ENCODE peak calls at places on chromosomes 7 and 10, in five cellular contexts. L, R, G, M and Z are unnamed samples.

GRCh38 chr7:87833130-87833529 is 43.0 kb downstream of the SLC25A40 start:
- DNase-seq in L (no peak), R (no peak), G (no peak), M (no peak), Z (no peak)

GRCh38 chr7:123823898-123824753 is 20.8 kb upstream of the HYAL4 start:
- DNase-seq in L (no peak), R (no peak), G (no peak), M (no peak), Z (no peak)

GRCh38 chr7:519974-520458 is 370 bp upstream of the PDGFA start:
- DNase-seq in L (no peak), R (peak; percentile 48), G (peak; percentile 56), M (peak; percentile 80), Z (no peak)

GRCh38 chr10:109726473-109726872 is 196.8 kb downstream of the XPNPEP1 start:
- DNase-seq in L (no peak), R (no peak), G (no peak), M (no peak), Z (no peak)

GRCh38 chr10:36375107-36375506 is 733.0 kb upstream of the FZD8 start:
- DNase-seq in L (no peak), R (no peak), G (no peak), M (no peak), Z (no peak)

GRCh38 chr7:33764752-33765451 is 140.4 kb upstream of the BMPER start:
- DNase-seq in L (no peak), R (no peak), G (no peak), M (no peak), Z (no peak)

GRCh38 chr10:17851611-17852010 is 42.5 kb downstream of the MRC1 start:
- DNase-seq in L (no peak), R (peak; percentile 43), G (peak; percentile 41), M (peak; percentile 69), Z (no peak)

GRCh38 chr7:12111461-12112405 is 99.4 kb upstream of the TMEM106B start:
- DNase-seq in L (no peak), R (peak; percentile 28), G (no peak), M (peak; percentile 90), Z (peak; percentile 72)

GRCh38 chr10:96618648-96619047 is 31.8 kb upstream of the TM9SF3 start:
- DNase-seq in L (no peak), R (peak; percentile 46), G (peak; percentile 19), M (peak; percentile 75), Z (no peak)

GRCh38 chr7:121576148-121576921 is 180.2 kb upstream of the FAM3C start:
- DNase-seq in L (no peak), R (no peak), G (no peak), M (no peak), Z (no peak)

GRCh38 chr10:6411424-6411823 is 168.7 kb downstream of the PRKCQ start:
- DNase-seq in L (no peak), R (no peak), G (no peak), M (no peak), Z (no peak)

GRCh38 chr7:120806669-120807068 is 51.3 kb downstream of the TSPAN12 start:
- DNase-seq in L (no peak), R (no peak), G (no peak), M (no peak), Z (no peak)

GRCh38 chr7:92634924-92635519 is 44.8 kb upstream of the FAM133B start:
- DNase-seq in L (peak; percentile 39), R (no peak), G (no peak), M (no peak), Z (no peak)

GRCh38 chr7:43694399-43694748 is 34.9 kb downstream of the COA1 start:
- DNase-seq in L (peak; percentile 55), R (no peak), G (no peak), M (no peak), Z (no peak)

GRCh38 chr7:48094861-48095293 is 5.8 kb downstream of the UPP1 start:
- DNase-seq in L (no peak), R (no peak), G (no peak), M (no peak), Z (no peak)

GRCh38 chr7:45031829-45032228 is 31.8 kb downstream of the CCM2 start:
- DNase-seq in L (no peak), R (no peak), G (no peak), M (no peak), Z (no peak)

GRCh38 chr10:102420443-102420809 is 210 bp upstream of the FBXL15 start:
- DNase-seq in L (no peak), R (peak; percentile 92), G (no peak), M (no peak), Z (no peak)

GRCh38 chr7:144713850-144714249 is 122.0 kb downstream of the TPK1 start:
- DNase-seq in L (no peak), R (no peak), G (no peak), M (no peak), Z (no peak)

GRCh38 chr7:41125343-41125742 is 577.5 kb downstream of the INHBA start:
- DNase-seq in L (no peak), R (no peak), G (no peak), M (no peak), Z (no peak)

GRCh38 chr10:126277177-126277576 is 111.1 kb downstream of the ADAM12 start:
- DNase-seq in L (no peak), R (no peak), G (no peak), M (no peak), Z (no peak)

GRCh38 chr10:102065561-102066420 is 642 bp downstream of the HPS6 start:
- DNase-seq in L (no peak), R (peak; percentile 35), G (peak; percentile 38), M (peak; percentile 68), Z (no peak)

GRCh38 chr7:122148878-122149277 is 4.8 kb upstream of the AASS start:
- DNase-seq in L (no peak), R (no peak), G (no peak), M (no peak), Z (no peak)

GRCh38 chr7:768881-769504 is 41.9 kb upstream of the PRKAR1B start:
- DNase-seq in L (no peak), R (no peak), G (peak; percentile 65), M (peak; percentile 82), Z (no peak)

GRCh38 chr10:88794731-88795130 is 7.8 kb upstream of the LIPM start:
- DNase-seq in L (no peak), R (no peak), G (no peak), M (no peak), Z (no peak)

GRCh38 chr10:102230861-102231356 is 4.8 kb downstream of the ELOVL3 start:
- DNase-seq in L (peak; percentile 31), R (peak; percentile 48), G (no peak), M (no peak), Z (peak; percentile 91)

GRCh38 chr7:33195264-33195663 is 65.9 kb downstream of the BBS9 start:
- DNase-seq in L (no peak), R (no peak), G (no peak), M (no peak), Z (no peak)

GRCh38 chr7:104973909-104974415 is 40.0 kb upstream of the KMT2E start:
- DNase-seq in L (no peak), R (no peak), G (no peak), M (no peak), Z (no peak)

GRCh38 chr7:112985377-112985987 is 101.1 kb downstream of the GPR85 start:
- DNase-seq in L (no peak), R (no peak), G (no peak), M (peak; percentile 69), Z (no peak)

GRCh38 chr7:147078324-147078723 is 961.7 kb downstream of the CNTNAP2 start:
- DNase-seq in L (no peak), R (no peak), G (no peak), M (no peak), Z (no peak)

GRCh38 chr7:7177044-7177517 is 5.3 kb upstream of the C1GALT1 start:
- DNase-seq in L (peak; percentile 94), R (no peak), G (no peak), M (no peak), Z (no peak)
- TF ChIP-seq POLR2A in L (no peak), R (no peak), G (no peak), M (no peak), Z (no peak)

GRCh38 chr7:138099813-138100212 is 23.6 kb downstream of the AKR1D1 start:
- DNase-seq in L (no peak), R (no peak), G (no peak), M (no peak), Z (no peak)

GRCh38 chr7:138105216-138105615 is 29.0 kb downstream of the AKR1D1 start:
- DNase-seq in L (no peak), R (no peak), G (no peak), M (no peak), Z (no peak)
- H3K27ac ChIP-seq in L (no peak overlapping the region), R (no peak overlapping the region), G (no peak overlapping the region), M (no peak overlapping the region), Z (no peak overlapping the region)

GRCh38 chr10:104417629-104418292 is 64.1 kb downstream of the CFAP58 start:
- DNase-seq in L (no peak), R (no peak), G (no peak), M (no peak), Z (no peak)
- H3K4me1 ChIP-seq in L (no peaks in the 10 kb centered on the region), R (no peaks in the 10 kb centered on the region), G (no peaks in the 10 kb centered on the region), M (no peaks in the 10 kb centered on the region), Z (no peaks in the 10 kb centered on the region)

GRCh38 chr10:71771821-71772617 is 1.3 kb downstream of the VSIR start:
- DNase-seq in L (peak; percentile 79), R (peak; percentile 69), G (peak; percentile 67), M (peak; percentile 96), Z (no peak)
- TF ChIP-seq POLR2A in L (no peak), R (peak; percentile 42), G (peak; percentile 24), M (peak; percentile 51), Z (no peak)

GRCh38 chr7:137944168-137944567 is 57.7 kb downstream of the CREB3L2 start:
- DNase-seq in L (no peak), R (no peak), G (no peak), M (no peak), Z (no peak)
- H3K27ac ChIP-seq in L (no peak overlapping the region), R (peak overlapping the region; percentile 78), G (peak overlapping the region; percentile 3), M (peak overlapping the region; percentile 78), Z (no peak overlapping the region)

GRCh38 chr10:129323311-129323710 is 143.7 kb upstream of the MGMT start:
- DNase-seq in L (no peak), R (no peak), G (no peak), M (no peak), Z (no peak)
- H3K4me1 ChIP-seq in L (no peaks in the 10 kb centered on the region), R (no peaks in the 10 kb centered on the region), G (no peaks in the 10 kb centered on the region), M (no peaks in the 10 kb centered on the region), Z (no peaks in the 10 kb centered on the region)

DNA sequence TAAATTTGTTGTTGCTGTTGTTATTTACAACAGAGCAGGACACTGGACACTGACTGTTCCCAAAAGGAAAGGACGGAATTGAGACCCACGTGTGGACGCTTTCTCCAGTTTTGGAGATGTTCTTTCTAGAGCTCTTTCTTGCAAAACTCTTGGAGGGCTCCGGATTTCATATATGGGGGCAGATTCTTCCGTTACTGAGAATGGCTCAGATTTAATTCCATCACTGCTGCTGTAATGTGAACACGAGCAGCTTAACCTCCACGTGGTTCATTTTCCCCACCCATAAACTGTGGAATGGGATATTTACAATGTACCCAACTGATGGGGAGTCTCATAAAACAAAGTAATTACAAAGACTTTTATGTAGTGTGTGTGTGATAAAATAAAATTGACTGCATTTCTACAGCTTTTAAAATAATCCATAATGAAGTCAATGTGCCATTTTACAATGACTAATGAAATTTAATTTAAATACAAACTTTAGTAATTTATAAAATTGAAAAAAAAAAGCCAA is 15.1 kb upstream of the MSRB2 start:
- DNase-seq in L (no peak), R (no peak), G (no peak), M (no peak), Z (no peak)
- TF ChIP-seq POLR2A in L (no peak), R (no peak), G (no peak), M (no peak), Z (no peak)

GRCh38 chr10:46030091-46030937 is at the start of gene NCOA4:
- DNase-seq in L (peak; percentile 96), R (peak; percentile 98), G (peak; percentile 97), M (peak; percentile 99), Z (peak; percentile 99)
- H3K27ac ChIP-seq in L (peak within 1 kb of the TSS; percentile 63), R (peak within 1 kb of the TSS; percentile 95), G (peak within 1 kb of the TSS; percentile 90), M (peak within 1 kb of the TSS; percentile 91), Z (peak within 1 kb of the TSS; percentile 90)